ENCODE peak calls at places on chromosomes 12 and 14, in eight cellular contexts. One of them, this sample, is unnamed.

GRCh38 chr12:89370411-89370810 is 18.1 kb upstream of the DUSP6 start:
- DNase-seq in SK-N-SH: no peak
- DNase-seq in GM12878: no peak
- DNase-seq in H1: no peak
- DNase-seq in HCT116: no peak
- DNase-seq in endothelial cell of umbilical vein: no peak
- DNase-seq in K562: no peak
- DNase-seq in HepG2: no peak
- DNase-seq in this sample: no peak

GRCh38 chr12:86698581-86698980 is 442.4 kb upstream of the MGAT4C start:
- DNase-seq in SK-N-SH: no peak
- DNase-seq in GM12878: no peak
- DNase-seq in H1: no peak
- DNase-seq in HCT116: no peak
- DNase-seq in endothelial cell of umbilical vein: no peak
- DNase-seq in K562: no peak
- DNase-seq in HepG2: no peak
- DNase-seq in this sample: peak

GRCh38 chr12:54879579-54879978 is 25.3 kb downstream of the MUCL1 start:
- DNase-seq in SK-N-SH: no peak
- DNase-seq in GM12878: no peak
- DNase-seq in H1: no peak
- DNase-seq in HCT116: no peak
- DNase-seq in endothelial cell of umbilical vein: no peak
- DNase-seq in K562: no peak
- DNase-seq in HepG2: no peak
- DNase-seq in this sample: no peak

GRCh38 chr12:94359761-94360160 is 99.9 kb downstream of the CEP83 start:
- DNase-seq in SK-N-SH: no peak
- DNase-seq in GM12878: no peak
- DNase-seq in H1: no peak
- DNase-seq in HCT116: no peak
- DNase-seq in endothelial cell of umbilical vein: no peak
- DNase-seq in K562: no peak
- DNase-seq in HepG2: no peak
- DNase-seq in this sample: no peak

GRCh38 chr12:125773033-125773432 is 707.8 kb downstream of the AACS start:
- DNase-seq in SK-N-SH: peak
- DNase-seq in GM12878: no peak
- DNase-seq in H1: peak
- DNase-seq in HCT116: peak
- DNase-seq in endothelial cell of umbilical vein: no peak
- DNase-seq in K562: peak
- DNase-seq in HepG2: peak
- DNase-seq in this sample: no peak

GRCh38 chr14:103521438-103521961 is 1.1 kb downstream of the CKB start:
- DNase-seq in SK-N-SH: peak
- DNase-seq in GM12878: no peak
- DNase-seq in H1: no peak
- DNase-seq in HCT116: no peak
- DNase-seq in endothelial cell of umbilical vein: no peak
- DNase-seq in K562: peak
- DNase-seq in HepG2: no peak
- DNase-seq in this sample: no peak

GRCh38 chr12:80846930-80847329 is 90.8 kb downstream of the LIN7A start:
- DNase-seq in SK-N-SH: no peak
- DNase-seq in GM12878: no peak
- DNase-seq in H1: no peak
- DNase-seq in HCT116: no peak
- DNase-seq in endothelial cell of umbilical vein: no peak
- DNase-seq in K562: no peak
- DNase-seq in HepG2: no peak
- DNase-seq in this sample: peak

GRCh38 chr14:69154779-69155178 is 1.9 kb upstream of the DCAF5 start:
- DNase-seq in SK-N-SH: no peak
- DNase-seq in GM12878: no peak
- DNase-seq in H1: no peak
- DNase-seq in HCT116: no peak
- DNase-seq in endothelial cell of umbilical vein: peak
- DNase-seq in K562: no peak
- DNase-seq in HepG2: peak
- DNase-seq in this sample: no peak

GRCh38 chr12:109811624-109811995 is 21.6 kb downstream of the TRPV4 start:
- DNase-seq in SK-N-SH: no peak
- DNase-seq in GM12878: no peak
- DNase-seq in H1: no peak
- DNase-seq in HCT116: no peak
- DNase-seq in endothelial cell of umbilical vein: no peak
- DNase-seq in K562: no peak
- DNase-seq in HepG2: peak
- DNase-seq in this sample: no peak

GRCh38 chr12:109804820-109805761 is 28.1 kb downstream of the TRPV4 start:
- DNase-seq in SK-N-SH: peak
- DNase-seq in GM12878: no peak
- DNase-seq in H1: peak
- DNase-seq in HCT116: peak
- DNase-seq in endothelial cell of umbilical vein: peak
- DNase-seq in K562: peak
- DNase-seq in HepG2: peak
- DNase-seq in this sample: peak

GRCh38 chr12:109807954-109808353 is 25.2 kb downstream of the TRPV4 start:
- DNase-seq in SK-N-SH: no peak
- DNase-seq in GM12878: no peak
- DNase-seq in H1: no peak
- DNase-seq in HCT116: no peak
- DNase-seq in endothelial cell of umbilical vein: no peak
- DNase-seq in K562: no peak
- DNase-seq in HepG2: no peak
- DNase-seq in this sample: no peak

GRCh38 chr12:109810954-109811623 is 22.1 kb downstream of the TRPV4 start:
- DNase-seq in SK-N-SH: no peak
- DNase-seq in GM12878: no peak
- DNase-seq in H1: no peak
- DNase-seq in HCT116: no peak
- DNase-seq in endothelial cell of umbilical vein: no peak
- DNase-seq in K562: no peak
- DNase-seq in HepG2: no peak
- DNase-seq in this sample: no peak

DNA sequence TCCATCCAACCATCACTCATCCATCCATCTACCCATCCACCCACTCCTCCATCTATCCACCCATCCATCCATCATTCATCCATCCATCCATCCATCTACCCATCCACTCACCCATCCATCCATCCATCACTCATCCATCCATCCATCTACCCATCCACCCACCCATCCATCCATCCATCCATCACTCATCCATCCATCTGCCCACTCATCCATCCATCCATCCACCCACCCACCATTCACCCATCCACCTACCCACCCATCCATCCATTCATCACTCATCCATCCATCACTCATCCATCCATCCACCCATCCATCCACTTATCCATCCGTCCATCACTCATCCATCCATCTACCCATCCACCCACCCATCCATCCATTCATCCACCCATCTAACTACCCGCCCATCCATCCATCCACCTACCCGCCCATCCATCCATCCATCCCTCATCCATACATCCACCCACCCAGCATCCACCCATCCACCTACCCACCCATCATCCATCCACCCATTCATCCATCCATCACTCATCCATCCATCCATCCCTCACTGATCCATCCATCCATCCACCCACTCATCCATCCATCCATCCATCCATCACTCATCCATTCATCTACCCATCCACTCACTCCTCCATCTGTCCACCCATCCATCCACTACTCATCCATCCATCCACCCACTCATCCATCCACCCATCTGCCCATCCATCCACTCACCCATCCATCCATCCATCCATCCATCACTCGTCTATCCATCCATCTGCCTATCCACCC is 24.1 kb downstream of the TRPV4 start:
- DNase-seq in SK-N-SH: no peak
- DNase-seq in GM12878: no peak
- DNase-seq in H1: no peak
- DNase-seq in HCT116: no peak
- DNase-seq in endothelial cell of umbilical vein: no peak
- DNase-seq in K562: no peak
- DNase-seq in HepG2: no peak
- DNase-seq in this sample: no peak
- TF ChIP-seq POLR2AphosphoS5 in SK-N-SH: no peak
- TF ChIP-seq POLR2AphosphoS5 in GM12878: no peak
- TF ChIP-seq POLR2AphosphoS5 in H1: no peak
- TF ChIP-seq POLR2AphosphoS5 in HCT116: no peak
- TF ChIP-seq POLR2AphosphoS5 in endothelial cell of umbilical vein: no peak
- TF ChIP-seq POLR2AphosphoS5 in K562: no peak
- TF ChIP-seq POLR2AphosphoS5 in HepG2: no peak
- TF ChIP-seq POLR2AphosphoS5 in this sample: no peak

GRCh38 chr12:109082751-109083150 is 10.5 kb downstream of the ALKBH2 start:
- DNase-seq in SK-N-SH: no peak
- DNase-seq in GM12878: no peak
- DNase-seq in H1: no peak
- DNase-seq in HCT116: no peak
- DNase-seq in endothelial cell of umbilical vein: no peak
- DNase-seq in K562: no peak
- DNase-seq in HepG2: no peak
- DNase-seq in this sample: no peak

GRCh38 chr12:109088818-109089217 is 4.5 kb downstream of the ALKBH2 start:
- DNase-seq in SK-N-SH: no peak
- DNase-seq in GM12878: no peak
- DNase-seq in H1: no peak
- DNase-seq in HCT116: no peak
- DNase-seq in endothelial cell of umbilical vein: no peak
- DNase-seq in K562: no peak
- DNase-seq in HepG2: no peak
- DNase-seq in this sample: no peak

GRCh38 chr12:109084425-109084824 is 8.8 kb downstream of the ALKBH2 start:
- DNase-seq in SK-N-SH: no peak
- DNase-seq in GM12878: no peak
- DNase-seq in H1: no peak
- DNase-seq in HCT116: no peak
- DNase-seq in endothelial cell of umbilical vein: no peak
- DNase-seq in K562: no peak
- DNase-seq in HepG2: peak
- DNase-seq in this sample: no peak

GRCh38 chr12:109087250-109087649 is 6.0 kb downstream of the ALKBH2 start:
- DNase-seq in SK-N-SH: no peak
- DNase-seq in GM12878: no peak
- DNase-seq in H1: no peak
- DNase-seq in HCT116: no peak
- DNase-seq in endothelial cell of umbilical vein: no peak
- DNase-seq in K562: no peak
- DNase-seq in HepG2: peak
- DNase-seq in this sample: no peak

DNA sequence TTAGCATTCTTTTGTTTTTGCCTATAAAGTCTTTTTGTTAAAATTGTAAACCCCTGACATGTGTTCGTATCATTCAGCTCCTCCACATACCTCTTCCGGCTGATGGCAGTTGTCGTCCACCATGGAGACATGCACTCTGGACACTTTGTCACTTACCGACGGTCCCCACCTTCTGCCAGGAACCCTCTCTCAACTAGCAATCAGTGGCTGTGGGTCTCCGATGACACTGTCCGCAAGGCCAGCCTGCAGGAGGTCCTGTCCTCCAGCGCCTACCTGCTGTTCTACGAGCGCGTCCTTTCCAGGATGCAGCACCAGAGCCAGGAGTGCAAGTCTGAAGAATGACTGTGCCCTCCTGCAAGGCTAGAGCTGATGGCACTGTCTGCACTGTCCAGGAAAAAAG is 7.7 kb downstream of the ALKBH2 start:
- DNase-seq in SK-N-SH: no peak
- DNase-seq in GM12878: no peak
- DNase-seq in H1: no peak
- DNase-seq in HCT116: no peak
- DNase-seq in endothelial cell of umbilical vein: no peak
- DNase-seq in K562: no peak
- DNase-seq in HepG2: no peak
- DNase-seq in this sample: no peak
- H3K9ac ChIP-seq in SK-N-SH: no peak
- H3K9ac ChIP-seq in GM12878: no peak
- H3K9ac ChIP-seq in H1: no peak
- H3K9ac ChIP-seq in HCT116: no peak
- H3K9ac ChIP-seq in endothelial cell of umbilical vein: no peak
- H3K9ac ChIP-seq in K562: no peak
- H3K9ac ChIP-seq in HepG2: no peak
- H3K9ac ChIP-seq in this sample: no peak

DNA sequence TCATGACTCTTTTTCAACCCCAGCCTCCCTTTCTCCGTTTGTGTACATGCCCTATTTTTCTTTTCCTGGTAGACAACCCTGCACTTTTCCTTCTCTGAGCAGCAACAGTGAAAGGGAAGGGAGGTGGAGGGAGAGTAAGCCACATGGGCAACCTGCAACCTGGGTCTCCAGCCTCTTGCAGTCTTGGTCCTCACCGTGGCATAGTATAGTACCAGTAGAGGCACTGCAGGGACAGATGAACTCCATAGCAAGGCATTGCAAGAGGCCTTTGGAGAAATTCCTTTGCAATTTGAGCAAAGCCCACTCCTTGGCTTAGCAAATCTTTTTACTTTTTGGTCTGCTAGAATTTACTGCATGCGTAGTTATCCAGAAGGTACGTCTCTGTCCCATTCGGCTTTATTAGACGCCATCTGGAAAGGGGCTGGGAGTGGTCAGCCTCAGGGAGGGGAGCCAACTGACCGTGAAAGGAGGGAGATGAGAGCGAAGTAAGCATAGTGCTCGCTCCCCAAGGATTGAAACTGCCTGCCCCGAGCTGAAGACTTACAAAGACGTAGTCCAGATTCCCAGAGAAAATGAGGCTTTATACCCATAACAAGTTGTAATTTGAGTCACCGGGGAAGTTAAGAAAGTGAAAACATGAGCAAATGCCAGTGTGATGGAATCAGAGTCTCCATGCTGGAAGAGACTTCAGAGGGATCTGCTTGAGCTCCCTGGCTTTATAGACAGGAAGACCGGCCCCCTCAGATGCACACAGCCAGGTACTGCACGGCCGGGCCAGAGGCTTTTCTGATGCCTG is 331.9 kb downstream of the CACNA1C start:
- DNase-seq in SK-N-SH: no peak
- DNase-seq in GM12878: no peak
- DNase-seq in H1: no peak
- DNase-seq in HCT116: no peak
- DNase-seq in endothelial cell of umbilical vein: no peak
- DNase-seq in K562: no peak
- DNase-seq in HepG2: no peak
- DNase-seq in this sample: no peak
- TF ChIP-seq POLR2AphosphoS5 in SK-N-SH: no peak
- TF ChIP-seq POLR2AphosphoS5 in GM12878: no peak
- TF ChIP-seq POLR2AphosphoS5 in H1: no peak
- TF ChIP-seq POLR2AphosphoS5 in HCT116: no peak
- TF ChIP-seq POLR2AphosphoS5 in endothelial cell of umbilical vein: no peak
- TF ChIP-seq POLR2AphosphoS5 in K562: no peak
- TF ChIP-seq POLR2AphosphoS5 in HepG2: no peak
- TF ChIP-seq POLR2AphosphoS5 in this sample: no peak

DNA sequence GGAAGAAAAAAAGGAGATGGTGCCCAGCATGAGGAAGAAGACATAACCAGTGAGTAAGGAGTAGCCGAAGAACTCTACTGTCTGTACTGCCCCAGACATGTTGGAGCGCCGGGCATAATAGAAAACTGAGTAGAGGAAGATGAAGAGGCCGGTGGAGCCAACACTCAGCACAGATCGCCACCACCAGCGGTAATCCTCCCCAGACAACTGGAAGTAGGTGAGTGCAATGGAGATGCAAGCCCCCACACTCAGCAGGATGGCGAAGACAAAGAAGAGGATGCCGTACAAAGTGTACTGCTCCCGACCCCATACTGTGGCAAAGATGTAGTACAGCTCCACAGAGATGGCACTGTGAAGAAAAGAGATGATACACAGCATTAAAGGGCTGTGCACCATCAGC is 844 bp upstream of the IPO4 start:
- DNase-seq in SK-N-SH: no peak
- DNase-seq in GM12878: no peak
- DNase-seq in H1: no peak
- DNase-seq in HCT116: no peak
- DNase-seq in endothelial cell of umbilical vein: no peak
- DNase-seq in K562: no peak
- DNase-seq in HepG2: no peak
- DNase-seq in this sample: no peak
- H3K9ac ChIP-seq in SK-N-SH: peak
- H3K9ac ChIP-seq in GM12878: no peak
- H3K9ac ChIP-seq in H1: no peak
- H3K9ac ChIP-seq in HCT116: peak
- H3K9ac ChIP-seq in endothelial cell of umbilical vein: peak
- H3K9ac ChIP-seq in K562: no peak
- H3K9ac ChIP-seq in HepG2: peak
- H3K9ac ChIP-seq in this sample: peak